ENCODE peak calls at places on chromosomes 3 and 15, in five cellular contexts. B is astrocyte; Z is A549; F is CD8-positive, alpha-beta T cell; M is fibroblast of mammary gland. K is an unnamed sample.

GRCh38 chr3:128784228-128784627 is 58.2 kb downstream of the RAB7A start:
- DNase-seq in F (peak; percentile 30), M (peak; percentile 19), Z (peak; percentile 9), B (no peak), K (no peak)

GRCh38 chr3:170848294-170848917 is 21.6 kb downstream of the RPL22L1 start:
- DNase-seq in B (no peak), Z (no peak), M (peak; percentile 46), F (no peak), K (no peak)

GRCh38 chr3:88219138-88219792 is 69.5 kb downstream of the C3orf38 start:
- DNase-seq in B (peak; percentile 49), M (peak; percentile 46), F (no peak), Z (peak; percentile 7), K (no peak)

GRCh38 chr15:92105611-92106010 is 252.1 kb downstream of the SLCO3A1 start:
- DNase-seq in B (no peak), M (no peak), F (no peak), Z (no peak), K (no peak)

GRCh38 chr3:177336841-177337430 is 139.7 kb upstream of the TBL1XR1 start:
- DNase-seq in B (peak; percentile 58), M (peak; percentile 51), F (no peak), Z (no peak), K (no peak)

GRCh38 chr3:14127106-14127505 is 2.3 kb downstream of the TMEM43 start:
- DNase-seq in B (no peak), M (no peak), F (no peak), Z (no peak), K (no peak)

GRCh38 chr3:32121137-32121536 is 14.7 kb downstream of the GPD1L start:
- DNase-seq in Z (no peak), M (no peak), B (no peak), F (no peak), K (no peak)

GRCh38 chr3:153614131-153614530 is 452.1 kb downstream of the RAP2B start:
- DNase-seq in Z (no peak), M (peak; percentile 39), F (no peak), B (no peak), K (peak; percentile 40)

GRCh38 chr3:177193706-177194268 is 3.5 kb downstream of the TBL1XR1 start:
- DNase-seq in Z (no peak), B (no peak), M (no peak), F (no peak), K (no peak)

GRCh38 chr3:46261926-46262594 is 19.8 kb downstream of the CCR3 start:
- DNase-seq in B (no peak), F (no peak), Z (no peak), M (no peak), K (no peak)

GRCh38 chr15:23857028-23857641 is 170.0 kb upstream of the NDN start:
- DNase-seq in M (peak; percentile 34), F (no peak), B (no peak), Z (peak; percentile 43), K (no peak)

GRCh38 chr3:185874119-185874518 is 49.3 kb upstream of the IGF2BP2 start:
- DNase-seq in Z (no peak), M (no peak), B (no peak), F (no peak), K (no peak)

GRCh38 chr3:188259191-188259590 is 105.2 kb downstream of the LPP start:
- DNase-seq in B (no peak), Z (no peak), F (no peak), M (no peak), K (no peak)

GRCh38 chr3:193780810-193781472 is 187.9 kb downstream of the OPA1 start:
- DNase-seq in B (peak; percentile 71), M (peak; percentile 79), F (no peak), Z (peak; percentile 88), K (no peak)

GRCh38 chr15:65084500-65085206 is 8.1 kb downstream of the KBTBD13 start:
- DNase-seq in F (no peak), M (no peak), Z (no peak), B (peak; percentile 19), K (no peak)

GRCh38 chr15:89087066-89087829 is 1.0 kb upstream of the ABHD2 start:
- DNase-seq in F (no peak), B (no peak), M (no peak), Z (no peak), K (no peak)

GRCh38 chr15:64315136-64315661 is 40.8 kb downstream of the CSNK1G1 start:
- DNase-seq in Z (no peak), B (no peak), M (no peak), F (no peak), K (no peak)

GRCh38 chr3:129429597-129429996 is 1.2 kb upstream of the EFCAB12 start:
- DNase-seq in M (no peak), F (no peak), B (no peak), Z (no peak), K (no peak)

DNA sequence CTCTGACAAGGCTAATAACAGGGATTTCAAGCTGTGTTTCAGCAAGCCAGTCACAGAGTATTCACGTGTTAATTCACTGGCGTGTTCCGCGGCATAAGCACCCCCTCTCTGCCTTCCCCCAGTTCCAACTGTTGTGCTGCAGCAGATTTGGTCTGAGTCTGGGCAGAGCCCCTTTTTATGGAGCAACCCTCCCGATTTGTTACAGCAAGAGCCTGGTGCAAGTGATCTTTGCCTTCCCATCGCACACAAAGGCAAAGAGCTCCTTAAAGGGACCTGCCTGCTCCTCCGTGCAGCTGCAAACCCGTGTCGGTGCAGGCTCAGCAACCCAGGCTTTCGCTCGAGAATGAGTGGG is 170.5 kb downstream of the KCNAB1 start:
- DNase-seq in F (no peak), M (no peak), B (no peak), Z (no peak), K (no peak)
- H3K4me3 ChIP-seq in F (no peak overlapping the region), M (peak overlapping the region; percentile 40), B (peak overlapping the region; percentile 58), Z (no peak overlapping the region), K (no peak overlapping the region)

GRCh38 chr3:44077267-44077666 is 164.4 kb upstream of the TOPAZ1 start:
- DNase-seq in M (no peak), Z (no peak), F (no peak), B (no peak), K (no peak)
- TF ChIP-seq CTCF in M (peak; percentile 19), Z (no peak), F (no peak), B (no peak), K (peak; percentile 24)

GRCh38 chr15:25947336-25948080 is 84.4 kb upstream of the ATP10A start:
- DNase-seq in Z (no peak), B (peak; percentile 14), M (peak; percentile 20), F (no peak), K (no peak)
- H3K4me3 ChIP-seq in Z (no peak overlapping the region), B (no peak overlapping the region), M (no peak overlapping the region), F (no peak overlapping the region), K (no peak overlapping the region)

DNA sequence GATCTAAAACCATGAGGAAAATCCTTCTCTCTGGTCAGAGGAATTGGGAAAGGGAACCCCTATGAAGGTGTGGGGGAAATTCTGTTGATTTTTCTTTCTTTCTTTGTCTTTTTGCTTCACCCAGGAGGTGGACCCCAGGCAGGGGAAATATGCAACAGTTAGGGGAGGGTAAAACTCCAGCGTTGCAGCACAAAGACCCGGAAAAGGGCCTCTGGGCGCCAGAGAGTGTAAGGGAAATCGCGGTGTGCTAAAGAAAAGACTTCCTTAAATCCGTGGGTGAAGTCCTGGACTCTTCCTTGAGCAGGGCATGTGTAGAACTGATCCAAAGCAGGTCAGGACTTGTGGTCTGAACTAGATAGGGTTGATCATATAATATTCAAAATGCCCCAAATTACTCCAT is 11.1 kb upstream of the TBC1D21 start:
- DNase-seq in Z (no peak), M (no peak), F (no peak), B (no peak), K (no peak)
- TF ChIP-seq CTCF in Z (no peak), M (no peak), F (no peak), B (no peak), K (no peak)

DNA sequence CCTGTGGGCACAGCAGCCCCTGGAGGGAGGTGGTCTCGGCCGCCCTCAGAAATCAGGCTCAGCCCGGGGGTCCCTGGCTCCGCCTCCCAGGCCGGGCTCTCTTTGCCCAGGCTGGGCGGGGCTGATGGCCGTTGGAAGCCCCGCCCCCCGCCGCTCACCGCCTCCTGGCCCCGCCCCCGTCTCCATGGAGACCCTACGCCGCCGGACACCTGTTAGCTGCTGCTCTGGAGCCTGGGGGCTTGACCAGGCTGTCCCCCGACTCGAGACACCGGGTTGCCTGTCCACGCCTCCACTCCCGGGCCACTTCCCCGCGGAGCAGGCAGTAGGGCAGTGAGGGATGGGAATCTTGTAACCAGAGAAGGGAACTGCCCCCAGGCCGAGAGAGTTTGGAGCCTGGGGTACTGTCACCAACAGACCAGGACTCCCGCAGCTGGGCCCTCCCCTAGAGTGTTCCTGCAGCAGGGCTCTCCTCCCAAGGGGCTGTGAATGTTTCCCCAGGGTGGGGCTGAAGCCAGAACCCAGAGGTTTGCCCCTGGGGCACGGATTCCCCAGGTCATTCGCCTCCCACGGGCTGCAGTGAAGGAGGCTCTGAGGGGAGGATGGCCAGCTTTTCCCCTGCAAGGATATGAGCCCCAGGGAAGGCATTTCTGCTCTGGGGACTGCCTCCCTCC is 27.8 kb upstream of the RPL32 start:
- DNase-seq in M (no peak), F (no peak), Z (peak; percentile 15), B (no peak), K (no peak)
- H3K4me3 ChIP-seq in M (peak overlapping the region; percentile 17), F (no peak overlapping the region), Z (no peak overlapping the region), B (no peak overlapping the region), K (no peak overlapping the region)

DNA sequence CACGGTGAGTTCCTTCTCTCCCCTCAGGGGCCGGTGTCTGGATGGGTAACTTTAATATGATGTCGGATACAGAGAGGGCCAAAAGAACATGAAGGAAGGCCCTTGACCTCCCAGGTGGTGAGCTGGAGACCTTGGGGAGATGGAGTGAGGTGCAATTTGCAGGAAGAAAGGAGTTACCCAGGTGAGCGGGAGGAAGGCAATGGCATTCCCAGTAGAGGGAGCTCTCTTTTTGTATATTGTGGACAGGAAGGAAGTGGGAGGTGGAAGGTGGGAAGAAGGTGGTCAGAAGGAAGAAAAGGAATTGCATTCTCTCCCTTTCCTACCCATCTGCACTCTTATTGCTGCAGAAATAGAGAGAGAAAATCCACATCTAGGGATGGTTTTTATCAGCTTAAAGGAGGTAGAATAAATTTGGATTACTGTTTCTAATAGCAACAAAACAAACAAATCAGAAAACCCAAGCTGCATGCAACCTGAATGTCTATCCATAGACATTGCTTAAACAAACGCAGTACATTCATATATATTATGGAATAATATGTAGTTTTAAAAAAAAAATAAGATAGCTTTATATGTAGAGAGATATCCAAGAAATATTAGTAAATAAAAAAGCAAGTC is 169.0 kb upstream of the TSC22D2 start:
- DNase-seq in M (no peak), Z (peak; percentile 41), F (no peak), B (no peak), K (no peak)
- TF ChIP-seq CTCF in M (peak; percentile 28), Z (peak; percentile 83), F (no peak), B (no peak), K (peak; percentile 38)

GRCh38 chr15:39393575-39394335 is 187.1 kb upstream of the THBS1 start:
- DNase-seq in Z (no peak), M (no peak), B (no peak), F (no peak), K (no peak)
- H3K4me3 ChIP-seq in Z (no peak overlapping the region), M (no peak overlapping the region), B (no peak overlapping the region), F (no peak overlapping the region), K (no peak overlapping the region)